ENCODE peak calls at places on chromosomes 4 and X, in seven cellular contexts. One of them, this sample, is unnamed. For H3K4me1 and H3K27me3, the result is how much of the 10 kb centered on the place peaks cover.

GRCh38 chrX:110421499-110422455 is 63.1 kb downstream of the RTL9 start:
- DNase-seq in adipocyte: no peak
- DNase-seq in K562: no peak
- DNase-seq in left ventricle myocardium inferior: no peak
- DNase-seq in neural progenitor cell: no peak
- DNase-seq in effector memory CD4-positive, alpha-beta T cell: no peak
- DNase-seq in CD4-positive, alpha-beta memory T cell: no peak
- DNase-seq in this sample: peak

GRCh38 chr4:5798946-5799345 is 87.9 kb downstream of the EVC start:
- DNase-seq in adipocyte: no peak
- DNase-seq in K562: no peak
- DNase-seq in left ventricle myocardium inferior: no peak
- DNase-seq in neural progenitor cell: no peak
- DNase-seq in effector memory CD4-positive, alpha-beta T cell: no peak
- DNase-seq in CD4-positive, alpha-beta memory T cell: no peak
- DNase-seq in this sample: no peak

GRCh38 chrX:78029663-78030062 is 60.2 kb upstream of the PGAM4 start:
- DNase-seq in adipocyte: peak
- DNase-seq in K562: peak
- DNase-seq in left ventricle myocardium inferior: peak
- DNase-seq in neural progenitor cell: peak
- DNase-seq in effector memory CD4-positive, alpha-beta T cell: no peak
- DNase-seq in CD4-positive, alpha-beta memory T cell: no peak
- DNase-seq in this sample: no peak

GRCh38 chr4:180101348-180102083 is 2141.7 kb upstream of the TENM3 start:
- DNase-seq in adipocyte: no peak
- DNase-seq in K562: no peak
- DNase-seq in left ventricle myocardium inferior: no peak
- DNase-seq in neural progenitor cell: no peak
- DNase-seq in effector memory CD4-positive, alpha-beta T cell: no peak
- DNase-seq in CD4-positive, alpha-beta memory T cell: no peak
- DNase-seq in this sample: no peak

GRCh38 chr4:7236847-7237246 is 44.5 kb downstream of the SORCS2 start:
- DNase-seq in adipocyte: peak
- DNase-seq in K562: no peak
- DNase-seq in left ventricle myocardium inferior: peak
- DNase-seq in neural progenitor cell: no peak
- DNase-seq in effector memory CD4-positive, alpha-beta T cell: no peak
- DNase-seq in CD4-positive, alpha-beta memory T cell: no peak
- DNase-seq in this sample: no peak

GRCh38 chrX:24426921-24427746 is 38.0 kb upstream of the PDK3 start:
- DNase-seq in adipocyte: peak
- DNase-seq in K562: no peak
- DNase-seq in left ventricle myocardium inferior: no peak
- DNase-seq in neural progenitor cell: no peak
- DNase-seq in effector memory CD4-positive, alpha-beta T cell: no peak
- DNase-seq in CD4-positive, alpha-beta memory T cell: no peak
- DNase-seq in this sample: no peak

GRCh38 chrX:153770606-153771175 is 6.6 kb downstream of the PLXNB3 start:
- DNase-seq in adipocyte: no peak
- DNase-seq in K562: no peak
- DNase-seq in left ventricle myocardium inferior: no peak
- DNase-seq in neural progenitor cell: no peak
- DNase-seq in effector memory CD4-positive, alpha-beta T cell: no peak
- DNase-seq in CD4-positive, alpha-beta memory T cell: no peak
- DNase-seq in this sample: no peak

GRCh38 chr4:72397314-72397713 is 171.7 kb downstream of the ADAMTS3 start:
- DNase-seq in adipocyte: peak
- DNase-seq in K562: no peak
- DNase-seq in left ventricle myocardium inferior: no peak
- DNase-seq in neural progenitor cell: no peak
- DNase-seq in effector memory CD4-positive, alpha-beta T cell: no peak
- DNase-seq in CD4-positive, alpha-beta memory T cell: no peak
- DNase-seq in this sample: peak

GRCh38 chr4:181008164-181008563 is 1235.0 kb upstream of the TENM3 start:
- DNase-seq in adipocyte: peak
- DNase-seq in K562: no peak
- DNase-seq in left ventricle myocardium inferior: no peak
- DNase-seq in neural progenitor cell: no peak
- DNase-seq in effector memory CD4-positive, alpha-beta T cell: no peak
- DNase-seq in CD4-positive, alpha-beta memory T cell: no peak
- DNase-seq in this sample: no peak

GRCh38 chr4:4888695-4889094 is 29.2 kb downstream of the MSX1 start:
- DNase-seq in adipocyte: no peak
- DNase-seq in K562: no peak
- DNase-seq in left ventricle myocardium inferior: no peak
- DNase-seq in neural progenitor cell: no peak
- DNase-seq in effector memory CD4-positive, alpha-beta T cell: no peak
- DNase-seq in CD4-positive, alpha-beta memory T cell: no peak
- DNase-seq in this sample: no peak

GRCh38 chr4:83252782-83253405 is 31.7 kb downstream of the COQ2 start:
- DNase-seq in adipocyte: peak
- DNase-seq in K562: peak
- DNase-seq in left ventricle myocardium inferior: no peak
- DNase-seq in neural progenitor cell: peak
- DNase-seq in effector memory CD4-positive, alpha-beta T cell: peak
- DNase-seq in CD4-positive, alpha-beta memory T cell: peak
- DNase-seq in this sample: peak

GRCh38 chrX:129823115-129823514 is 20.6 kb downstream of the ZDHHC9 start:
- DNase-seq in adipocyte: peak
- DNase-seq in K562: peak
- DNase-seq in left ventricle myocardium inferior: no peak
- DNase-seq in neural progenitor cell: peak
- DNase-seq in effector memory CD4-positive, alpha-beta T cell: peak
- DNase-seq in CD4-positive, alpha-beta memory T cell: peak
- DNase-seq in this sample: peak

GRCh38 chrX:55908685-55909212 is 191.2 kb downstream of the RRAGB start:
- DNase-seq in adipocyte: peak
- DNase-seq in K562: peak
- DNase-seq in left ventricle myocardium inferior: no peak
- DNase-seq in neural progenitor cell: peak
- DNase-seq in effector memory CD4-positive, alpha-beta T cell: no peak
- DNase-seq in CD4-positive, alpha-beta memory T cell: peak
- DNase-seq in this sample: no peak

GRCh38 chrX:43836435-43837184 is 45.6 kb downstream of the MAOB start:
- DNase-seq in adipocyte: peak
- DNase-seq in K562: peak
- DNase-seq in left ventricle myocardium inferior: no peak
- DNase-seq in neural progenitor cell: peak
- DNase-seq in effector memory CD4-positive, alpha-beta T cell: no peak
- DNase-seq in CD4-positive, alpha-beta memory T cell: peak
- DNase-seq in this sample: no peak

GRCh38 chr4:184386271-184386781 is 88.0 kb downstream of the IRF2 start:
- DNase-seq in adipocyte: no peak
- DNase-seq in K562: peak
- DNase-seq in left ventricle myocardium inferior: peak
- DNase-seq in neural progenitor cell: no peak
- DNase-seq in effector memory CD4-positive, alpha-beta T cell: no peak
- DNase-seq in CD4-positive, alpha-beta memory T cell: no peak
- DNase-seq in this sample: no peak

GRCh38 chr4:27154706-27155105 is 294.1 kb downstream of the STIM2 start:
- DNase-seq in adipocyte: peak
- DNase-seq in K562: no peak
- DNase-seq in left ventricle myocardium inferior: no peak
- DNase-seq in neural progenitor cell: no peak
- DNase-seq in effector memory CD4-positive, alpha-beta T cell: no peak
- DNase-seq in CD4-positive, alpha-beta memory T cell: no peak
- DNase-seq in this sample: no peak

DNA sequence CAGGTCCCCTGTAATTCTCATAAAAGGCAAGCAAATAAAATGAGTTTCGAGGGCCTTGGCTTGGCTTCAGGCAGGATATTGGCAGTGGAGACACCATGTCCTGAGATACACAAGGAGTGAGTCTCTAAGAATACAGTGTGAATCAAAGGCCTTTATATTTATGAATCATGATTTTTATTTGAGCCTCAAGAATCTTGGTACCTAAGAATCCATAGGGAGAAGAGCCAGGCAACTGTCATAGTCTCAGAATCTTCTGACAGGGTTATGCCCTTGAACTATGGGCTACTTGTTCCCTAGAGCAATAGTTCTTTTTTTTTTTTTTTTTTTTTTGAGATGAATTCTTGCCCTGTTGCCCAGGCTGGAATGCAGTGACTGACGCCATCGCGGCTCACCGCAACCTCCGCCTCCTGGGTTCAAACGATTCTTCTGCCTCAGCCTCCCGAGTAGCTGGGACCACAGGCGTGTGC is 205.4 kb downstream of the LDB2 start:
- DNase-seq in adipocyte: no peak
- DNase-seq in K562: no peak
- DNase-seq in left ventricle myocardium inferior: no peak
- DNase-seq in neural progenitor cell: no peak
- DNase-seq in effector memory CD4-positive, alpha-beta T cell: no peak
- DNase-seq in CD4-positive, alpha-beta memory T cell: no peak
- DNase-seq in this sample: peak
- H3K4me1 ChIP-seq in adipocyte: under half
- H3K4me1 ChIP-seq in K562: under half
- H3K4me1 ChIP-seq in left ventricle myocardium inferior: under half
- H3K4me1 ChIP-seq in neural progenitor cell: under half
- H3K4me1 ChIP-seq in effector memory CD4-positive, alpha-beta T cell: under half
- H3K4me1 ChIP-seq in CD4-positive, alpha-beta memory T cell: under half
- H3K4me1 ChIP-seq in this sample: under half

GRCh38 chr4:141107927-141108326 is 25.3 kb downstream of the RNF150 start:
- DNase-seq in adipocyte: no peak
- DNase-seq in K562: no peak
- DNase-seq in left ventricle myocardium inferior: no peak
- DNase-seq in neural progenitor cell: no peak
- DNase-seq in effector memory CD4-positive, alpha-beta T cell: no peak
- DNase-seq in CD4-positive, alpha-beta memory T cell: no peak
- DNase-seq in this sample: no peak
- H3K27me3 ChIP-seq in adipocyte: under half
- H3K27me3 ChIP-seq in K562: under half
- H3K27me3 ChIP-seq in left ventricle myocardium inferior: under half
- H3K27me3 ChIP-seq in neural progenitor cell: under half
- H3K27me3 ChIP-seq in effector memory CD4-positive, alpha-beta T cell: under half
- H3K27me3 ChIP-seq in CD4-positive, alpha-beta memory T cell: under half
- H3K27me3 ChIP-seq in this sample: under half

GRCh38 chr4:168398589-168398988 is 80.0 kb upstream of the DDX60 start:
- DNase-seq in adipocyte: no peak
- DNase-seq in K562: no peak
- DNase-seq in left ventricle myocardium inferior: no peak
- DNase-seq in neural progenitor cell: no peak
- DNase-seq in effector memory CD4-positive, alpha-beta T cell: no peak
- DNase-seq in CD4-positive, alpha-beta memory T cell: no peak
- DNase-seq in this sample: no peak
- H3K4me3 ChIP-seq in adipocyte: no peak
- H3K4me3 ChIP-seq in K562: no peak
- H3K4me3 ChIP-seq in left ventricle myocardium inferior: no peak
- H3K4me3 ChIP-seq in neural progenitor cell: no peak
- H3K4me3 ChIP-seq in effector memory CD4-positive, alpha-beta T cell: no peak
- H3K4me3 ChIP-seq in CD4-positive, alpha-beta memory T cell: no peak
- H3K4me3 ChIP-seq in this sample: no peak

DNA sequence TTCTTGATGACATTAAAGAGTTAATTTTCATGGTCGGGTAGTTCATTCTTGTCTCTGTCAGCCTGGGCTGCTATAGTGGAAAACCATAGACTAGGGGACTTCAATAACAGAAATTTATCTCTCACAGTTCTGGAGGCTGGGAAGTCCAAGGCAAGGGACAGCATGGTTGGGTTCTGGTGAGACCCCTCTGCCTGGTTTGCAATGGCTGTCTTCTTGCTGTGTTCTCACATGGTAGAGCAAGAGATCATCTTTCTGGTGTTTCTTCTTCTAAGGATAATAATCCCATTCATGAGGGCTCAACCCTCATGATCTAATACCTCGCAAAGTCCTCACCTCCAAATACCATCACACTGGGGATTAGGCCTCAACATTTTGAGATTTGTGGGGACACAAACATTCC is 50.1 kb downstream of the RHOH start:
- DNase-seq in adipocyte: no peak
- DNase-seq in K562: no peak
- DNase-seq in left ventricle myocardium inferior: no peak
- DNase-seq in neural progenitor cell: no peak
- DNase-seq in effector memory CD4-positive, alpha-beta T cell: no peak
- DNase-seq in CD4-positive, alpha-beta memory T cell: no peak
- DNase-seq in this sample: no peak
- H3K4me1 ChIP-seq in adipocyte: under half
- H3K4me1 ChIP-seq in K562: under half
- H3K4me1 ChIP-seq in left ventricle myocardium inferior: under half
- H3K4me1 ChIP-seq in neural progenitor cell: under half
- H3K4me1 ChIP-seq in effector memory CD4-positive, alpha-beta T cell: half or more
- H3K4me1 ChIP-seq in CD4-positive, alpha-beta memory T cell: half or more
- H3K4me1 ChIP-seq in this sample: under half

GRCh38 chr4:105374071-105374470 is 99.8 kb downstream of the PPA2 start:
- DNase-seq in adipocyte: no peak
- DNase-seq in K562: no peak
- DNase-seq in left ventricle myocardium inferior: no peak
- DNase-seq in neural progenitor cell: no peak
- DNase-seq in effector memory CD4-positive, alpha-beta T cell: no peak
- DNase-seq in CD4-positive, alpha-beta memory T cell: no peak
- DNase-seq in this sample: no peak
- H3K27me3 ChIP-seq in adipocyte: under half
- H3K27me3 ChIP-seq in K562: under half
- H3K27me3 ChIP-seq in left ventricle myocardium inferior: under half
- H3K27me3 ChIP-seq in neural progenitor cell: under half
- H3K27me3 ChIP-seq in effector memory CD4-positive, alpha-beta T cell: under half
- H3K27me3 ChIP-seq in CD4-positive, alpha-beta memory T cell: under half
- H3K27me3 ChIP-seq in this sample: under half

DNA sequence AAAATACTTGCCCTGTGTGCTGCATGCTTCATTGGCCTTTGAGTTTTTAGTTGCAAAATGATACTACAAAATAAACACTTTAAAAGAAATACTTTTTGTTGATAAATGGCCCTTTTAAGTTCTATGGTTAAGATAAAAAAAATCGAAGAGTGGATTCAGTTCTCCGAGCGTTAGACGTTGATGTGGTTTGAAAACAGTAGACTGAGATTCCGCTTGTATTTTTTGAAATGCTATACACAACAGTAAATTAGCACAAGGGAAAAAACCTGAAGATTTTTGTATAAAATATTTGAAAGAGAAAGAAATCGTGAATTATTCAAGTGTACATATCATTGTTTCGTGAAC is 1.4 kb downstream of the BMP2K start:
- DNase-seq in adipocyte: no peak
- DNase-seq in K562: no peak
- DNase-seq in left ventricle myocardium inferior: no peak
- DNase-seq in neural progenitor cell: no peak
- DNase-seq in effector memory CD4-positive, alpha-beta T cell: no peak
- DNase-seq in CD4-positive, alpha-beta memory T cell: no peak
- DNase-seq in this sample: no peak
- H3K4me3 ChIP-seq in adipocyte: peak
- H3K4me3 ChIP-seq in K562: peak
- H3K4me3 ChIP-seq in left ventricle myocardium inferior: peak
- H3K4me3 ChIP-seq in neural progenitor cell: peak
- H3K4me3 ChIP-seq in effector memory CD4-positive, alpha-beta T cell: peak
- H3K4me3 ChIP-seq in CD4-positive, alpha-beta memory T cell: no peak
- H3K4me3 ChIP-seq in this sample: peak

DNA sequence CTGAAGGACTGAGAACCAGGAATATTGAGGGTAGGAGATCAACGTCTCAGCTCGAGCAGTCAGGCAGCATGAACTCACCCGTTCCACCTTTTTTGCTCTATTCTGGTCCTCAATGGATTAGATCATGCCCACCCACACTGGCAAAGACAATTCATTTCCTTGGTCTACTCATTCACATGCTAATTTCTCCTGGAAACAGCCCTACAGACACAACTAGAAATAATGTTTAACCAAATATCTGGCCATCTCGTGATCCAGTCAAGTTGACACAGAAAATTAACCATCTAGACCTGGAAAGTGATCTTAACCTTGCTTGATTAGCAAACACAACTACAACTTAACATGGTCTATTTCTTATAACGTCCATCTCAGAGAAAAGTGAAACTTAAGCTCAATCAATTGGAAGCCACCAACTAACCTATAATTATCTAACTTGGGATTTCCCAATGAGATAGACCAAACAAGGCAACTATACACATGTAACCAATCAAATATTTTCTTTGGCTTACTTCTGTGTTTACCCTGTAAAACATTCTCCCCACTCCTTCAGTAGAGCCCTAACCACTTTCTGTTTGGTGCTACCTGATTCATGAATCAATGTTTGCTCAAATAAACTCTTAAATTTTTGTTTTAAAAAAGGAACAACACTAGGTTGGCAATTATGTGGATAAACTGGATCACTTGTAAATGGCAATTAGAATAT is 69.7 kb upstream of the MAMLD1 start:
- DNase-seq in adipocyte: no peak
- DNase-seq in K562: no peak
- DNase-seq in left ventricle myocardium inferior: no peak
- DNase-seq in neural progenitor cell: no peak
- DNase-seq in effector memory CD4-positive, alpha-beta T cell: no peak
- DNase-seq in CD4-positive, alpha-beta memory T cell: no peak
- DNase-seq in this sample: no peak
- H3K4me1 ChIP-seq in adipocyte: under half
- H3K4me1 ChIP-seq in K562: under half
- H3K4me1 ChIP-seq in left ventricle myocardium inferior: under half
- H3K4me1 ChIP-seq in neural progenitor cell: under half
- H3K4me1 ChIP-seq in effector memory CD4-positive, alpha-beta T cell: under half
- H3K4me1 ChIP-seq in CD4-positive, alpha-beta memory T cell: under half
- H3K4me1 ChIP-seq in this sample: under half